ENCODE peak calls at places on chromosome 21, in seven cellular contexts. U is IMR-90, C is H9, E is mesenchymal stem cell, S is mesendoderm, Z is neuronal stem cell, P is trophoblast cell. X is an unnamed sample.

GRCh38 chr21:33428669-33429068 is 25.5 kb downstream of the IFNGR2 start:
- DNase-seq in U (no peak), C (no peak), E (no peak), S (no peak), Z (no peak), P (no peak), X (no peak)

GRCh38 chr21:27571706-27572105 is 604.8 kb upstream of the ADAMTS5 start:
- DNase-seq in U (peak; percentile 81), C (no peak), E (peak; percentile 64), S (no peak), Z (no peak), P (peak; percentile 50), X (no peak)

GRCh38 chr21:29145354-29145782 is 14.9 kb downstream of the MAP3K7CL start:
- DNase-seq in U (peak; percentile 95), C (no peak), E (peak; percentile 93), S (no peak), Z (no peak), P (peak; percentile 18), X (no peak)

GRCh38 chr21:33760641-33761103 is 118.4 kb downstream of the ITSN1 start:
- DNase-seq in U (peak; percentile 86), C (no peak), E (peak; percentile 79), S (no peak), Z (no peak), P (no peak), X (no peak)

GRCh38 chr21:31999810-32000468 is 127.1 kb downstream of the HUNK start:
- DNase-seq in U (no peak), C (no peak), E (no peak), S (no peak), Z (no peak), P (no peak), X (no peak)

GRCh38 chr21:35077975-35078374 is 28.9 kb upstream of the RUNX1 start:
- DNase-seq in U (no peak), C (no peak), E (no peak), S (peak; percentile 25), Z (no peak), P (no peak), X (no peak)

GRCh38 chr21:32426592-32427051 is 14.1 kb downstream of the EVA1C start:
- DNase-seq in U (peak; percentile 43), C (no peak), E (no peak), S (no peak), Z (no peak), P (no peak), X (no peak)

GRCh38 chr21:35377505-35378090 is 328.5 kb upstream of the RUNX1 start:
- DNase-seq in U (no peak), C (no peak), E (no peak), S (no peak), Z (no peak), P (no peak), X (no peak)

GRCh38 chr21:15003463-15004135 is 61.2 kb downstream of the NRIP1 start:
- DNase-seq in U (no peak), C (no peak), E (no peak), S (peak; percentile 52), Z (peak; percentile 46), P (no peak), X (no peak)

GRCh38 chr21:35070436-35070835 is 21.3 kb upstream of the RUNX1 start:
- DNase-seq in U (no peak), C (no peak), E (no peak), S (no peak), Z (no peak), P (no peak), X (no peak)

GRCh38 chr21:26954591-26955214 is 12.2 kb downstream of the ADAMTS5 start:
- DNase-seq in U (no peak), C (no peak), E (no peak), S (no peak), Z (no peak), P (no peak), X (no peak)

GRCh38 chr21:39867198-39867650 is at the start of gene PCP4:
- DNase-seq in U (no peak), C (peak; percentile 93), E (no peak), S (peak; percentile 92), Z (peak; percentile 82), P (peak; percentile 53), X (peak; percentile 78)

GRCh38 chr21:28263974-28264373 is 728.7 kb downstream of the LTN1 start:
- DNase-seq in U (no peak), C (no peak), E (no peak), S (no peak), Z (no peak), P (no peak), X (no peak)

GRCh38 chr21:16358021-16358420 is 628.2 kb downstream of the USP25 start:
- DNase-seq in U (no peak), C (no peak), E (no peak), S (no peak), Z (no peak), P (no peak), X (no peak)

GRCh38 chr21:34965200-34966174 is 83.6 kb downstream of the RUNX1 start:
- DNase-seq in U (peak; percentile 83), C (no peak), E (peak; percentile 94), S (no peak), Z (no peak), P (no peak), X (no peak)

GRCh38 chr21:14707265-14708020 is 161.3 kb upstream of the SAMSN1 start:
- DNase-seq in U (no peak), C (no peak), E (no peak), S (no peak), Z (no peak), P (no peak), X (no peak)

GRCh38 chr21:29637553-29637952 is 302.2 kb downstream of the GRIK1 start:
- DNase-seq in U (no peak), C (no peak), E (no peak), S (no peak), Z (no peak), P (no peak), X (no peak)

GRCh38 chr21:44448651-44449131 is 6.6 kb upstream of the LRRC3 start:
- DNase-seq in U (no peak), C (peak; percentile 24), E (no peak), S (no peak), Z (no peak), P (no peak), X (no peak)
- H3K4ac ChIP-seq in U (no peak overlapping the region), C (no peak overlapping the region), E (no peak overlapping the region), S (no peak overlapping the region), Z (peak overlapping the region; percentile 26), P (no peak overlapping the region), X (no peak overlapping the region)

GRCh38 chr21:42222821-42223390 is 4.0 kb downstream of the ABCG1 start:
- DNase-seq in U (no peak), C (no peak), E (no peak), S (no peak), Z (no peak), P (no peak), X (no peak)

GRCh38 chr21:42223826-42224575 is 5.1 kb downstream of the ABCG1 start:
- DNase-seq in U (no peak), C (no peak), E (no peak), S (no peak), Z (no peak), P (no peak), X (no peak)

GRCh38 chr21:42227909-42228708 is 9.2 kb downstream of the ABCG1 start:
- DNase-seq in U (peak; percentile 91), C (peak; percentile 77), E (peak; percentile 92), S (peak; percentile 79), Z (no peak), P (peak; percentile 95), X (no peak)

GRCh38 chr21:42225042-42225441 is 6.1 kb downstream of the ABCG1 start:
- DNase-seq in U (no peak), C (no peak), E (no peak), S (no peak), Z (no peak), P (no peak), X (no peak)

GRCh38 chr21:42225571-42226155 is 6.7 kb downstream of the ABCG1 start:
- DNase-seq in U (no peak), C (no peak), E (no peak), S (no peak), Z (no peak), P (no peak), X (no peak)
- H3K4ac ChIP-seq in U (no peak overlapping the region), C (no peak overlapping the region), E (no peak overlapping the region), S (no peak overlapping the region), Z (no peak overlapping the region), P (no peak overlapping the region), X (no peak overlapping the region)

GRCh38 chr21:38622827-38623209 is 124.5 kb upstream of the ERG start:
- DNase-seq in U (no peak), C (no peak), E (no peak), S (no peak), Z (no peak), P (no peak), X (no peak)
- H3K4ac ChIP-seq in U (no peak overlapping the region), C (no peak overlapping the region), E (no peak overlapping the region), S (no peak overlapping the region), Z (no peak overlapping the region), P (no peak overlapping the region), X (peak overlapping the region; percentile 92)

GRCh38 chr21:20902511-20902910 is 95.7 kb upstream of the NCAM2 start:
- DNase-seq in U (no peak), C (no peak), E (no peak), S (no peak), Z (no peak), P (no peak), X (no peak)

GRCh38 chr21:20902998-20903397 is 95.2 kb upstream of the NCAM2 start:
- DNase-seq in U (no peak), C (no peak), E (no peak), S (no peak), Z (no peak), P (no peak), X (no peak)
- H3K4ac ChIP-seq in U (no peak overlapping the region), C (no peak overlapping the region), E (no peak overlapping the region), S (no peak overlapping the region), Z (no peak overlapping the region), P (no peak overlapping the region), X (no peak overlapping the region)

GRCh38 chr21:43931454-43931853 is 66.4 kb downstream of the AGPAT3 start:
- DNase-seq in U (no peak), C (no peak), E (no peak), S (no peak), Z (no peak), P (no peak), X (no peak)

GRCh38 chr21:43928726-43929125 is 63.7 kb downstream of the AGPAT3 start:
- DNase-seq in U (no peak), C (no peak), E (no peak), S (no peak), Z (no peak), P (no peak), X (no peak)

GRCh38 chr21:43929217-43929971 is 64.4 kb downstream of the AGPAT3 start:
- DNase-seq in U (no peak), C (no peak), E (no peak), S (peak; percentile 45), Z (no peak), P (no peak), X (no peak)

GRCh38 chr21:43930848-43931384 is 65.9 kb downstream of the AGPAT3 start:
- DNase-seq in U (no peak), C (no peak), E (no peak), S (no peak), Z (no peak), P (no peak), X (no peak)

GRCh38 chr21:43930074-43930847 is 65.2 kb downstream of the AGPAT3 start:
- DNase-seq in U (no peak), C (no peak), E (no peak), S (no peak), Z (no peak), P (no peak), X (no peak)
- H3K4ac ChIP-seq in U (no peak overlapping the region), C (no peak overlapping the region), E (no peak overlapping the region), S (no peak overlapping the region), Z (no peak overlapping the region), P (no peak overlapping the region), X (no peak overlapping the region)